ENCODE peak calls at places on chromosomes 16 and 17, in seven cellular contexts. X is AG04449, O is AG04450, J is fibroblast of lung, N is upper lobe of right lung, S is A549, E is cardiac fibroblast. B is an unnamed sample.

GRCh38 chr16:31130899-31131298 is 4.6 kb downstream of the PRSS8 start:
- DNase-seq in N (peak; percentile 94), S (no peak), X (no peak), O (no peak), E (no peak), J (no peak), B (no peak)

GRCh38 chr17:42247734-42248133 is 28.5 kb downstream of the STAT5B start:
- DNase-seq in O (peak; percentile 41), N (no peak), X (peak; percentile 38), J (peak; percentile 64), S (peak; percentile 63), E (peak; percentile 85), B (peak; percentile 66)

GRCh38 chr16:80652441-80652840 is 111.6 kb downstream of the DYNLRB2 start:
- DNase-seq in J (no peak), N (no peak), O (no peak), E (no peak), S (no peak), X (no peak), B (no peak)

GRCh38 chr16:74991593-74992403 is 6.9 kb upstream of the WDR59 start:
- DNase-seq in S (no peak), O (no peak), J (no peak), E (no peak), X (no peak), N (no peak), B (no peak)

GRCh38 chr17:81731271-81731670 is 19.2 kb downstream of the SLC25A10 start:
- DNase-seq in N (no peak), S (no peak), O (no peak), J (peak; percentile 72), X (peak; percentile 57), E (no peak), B (peak; percentile 50)

GRCh38 chr17:9363440-9364350 is 211.9 kb downstream of the STX8 start:
- DNase-seq in O (no peak), J (peak; percentile 84), S (no peak), N (no peak), X (no peak), E (peak; percentile 58), B (peak; percentile 73)

GRCh38 chr16:73711441-73712080 is 585.1 kb upstream of the PSMD7 start:
- DNase-seq in S (no peak), N (no peak), J (no peak), O (no peak), E (no peak), X (no peak), B (no peak)

GRCh38 chr16:79436885-79437284 is 163.7 kb downstream of the MAF start:
- DNase-seq in E (no peak), S (no peak), J (no peak), X (no peak), N (no peak), O (no peak), B (no peak)

GRCh38 chr17:75587718-75588545 is at the start of gene MYO15B:
- DNase-seq in N (peak; percentile 88), X (no peak), E (no peak), J (no peak), S (no peak), O (no peak), B (no peak)

GRCh38 chr17:15422392-15422957 is 44.9 kb downstream of the CDRT4 start:
- DNase-seq in X (no peak), J (no peak), N (no peak), O (no peak), E (no peak), S (no peak), B (no peak)

GRCh38 chr17:46818929-46819859 is 702 bp upstream of the WNT3 start:
- DNase-seq in N (peak; percentile 65), E (no peak), X (no peak), J (no peak), S (no peak), O (no peak), B (no peak)

GRCh38 chr17:9767432-9767991 is 23.9 kb downstream of the DHRS7C start:
- DNase-seq in X (no peak), J (no peak), O (no peak), N (no peak), E (no peak), S (no peak), B (no peak)

GRCh38 chr16:81778861-81779539 is at the start of gene PLCG2:
- DNase-seq in O (no peak), X (no peak), J (peak; percentile 38), N (peak; percentile 92), S (peak; percentile 66), E (peak; percentile 22), B (peak; percentile 19)

GRCh38 chr17:79835953-79836951 is 3.0 kb downstream of the CBX4 start:
- DNase-seq in X (no peak), J (no peak), N (peak; percentile 90), S (peak; percentile 61), E (no peak), O (no peak), B (no peak)

GRCh38 chr17:48307814-48308411 is 122.1 kb downstream of the SKAP1 start:
- DNase-seq in S (peak; percentile 78), X (peak; percentile 17), E (peak; percentile 75), O (peak; percentile 32), N (no peak), J (peak; percentile 62), B (peak; percentile 48)

GRCh38 chr17:76659928-76660614 is 16.5 kb upstream of the ST6GALNAC1 start:
- DNase-seq in J (no peak), N (no peak), X (no peak), O (no peak), E (no peak), S (peak; percentile 59), B (no peak)

GRCh38 chr17:3919123-3919624 is 2.9 kb upstream of the P2RX1 start:
- DNase-seq in N (no peak), E (no peak), S (no peak), X (no peak), O (no peak), J (no peak), B (no peak)

GRCh38 chr16:63690267-63690666 is 1431.6 kb downstream of the CDH11 start:
- DNase-seq in O (no peak), J (no peak), N (no peak), X (no peak), S (no peak), E (no peak), B (no peak)

GRCh38 chr17:9226794-9227135 is 205.5 kb downstream of the NTN1 start:
- DNase-seq in E (no peak), J (no peak), O (no peak), S (no peak), X (no peak), N (no peak), B (no peak)

GRCh38 chr16:81718637-81719036 is 60.5 kb upstream of the PLCG2 start:
- DNase-seq in E (no peak), J (no peak), N (no peak), S (no peak), X (no peak), O (no peak), B (no peak)

GRCh38 chr16:50796829-50797228 is 54.9 kb downstream of the CYLD start:
- DNase-seq in N (no peak), J (no peak), S (no peak), X (no peak), O (no peak), E (no peak), B (no peak)

GRCh38 chr17:30558313-30559195 is 81.3 kb downstream of the GOSR1 start:
- DNase-seq in O (no peak), S (no peak), E (no peak), N (peak; percentile 59), J (no peak), X (no peak), B (no peak)

GRCh38 chr17:21295036-21295952 is 10.8 kb downstream of the MAP2K3 start:
- DNase-seq in S (peak; percentile 55), X (no peak), N (peak; percentile 64), E (no peak), J (no peak), O (no peak), B (no peak)

GRCh38 chr17:64107517-64108235 is 22.3 kb downstream of the ERN1 start:
- DNase-seq in X (no peak), J (no peak), E (no peak), N (no peak), O (no peak), S (no peak), B (no peak)

GRCh38 chr17:59492091-59492451 is 73.3 kb upstream of the DHX40 start:
- DNase-seq in O (no peak), N (no peak), X (no peak), J (no peak), E (no peak), S (no peak), B (no peak)

DNA sequence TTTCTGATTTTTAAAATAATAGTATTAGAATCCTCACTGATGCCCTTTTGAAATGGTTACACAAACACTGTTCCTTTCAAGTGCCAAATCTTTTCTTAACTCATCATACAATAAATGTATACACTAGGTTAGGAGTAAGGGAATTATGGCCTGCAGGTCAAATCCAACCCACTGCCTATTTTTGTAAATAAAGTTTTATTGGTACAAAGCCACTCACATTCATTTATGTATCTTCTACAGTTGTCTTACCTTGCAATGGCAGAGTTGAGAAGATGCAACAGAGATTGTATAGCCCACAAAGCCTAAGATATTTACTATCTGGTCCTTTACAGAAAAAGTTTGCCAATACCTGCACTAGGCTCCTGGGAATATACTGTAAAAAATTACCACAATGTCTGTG is 47.8 kb downstream of the IKZF3 start:
- DNase-seq in S (no peak), J (no peak), X (no peak), E (no peak), N (no peak), O (no peak), B (no peak)
- H3K4me3 ChIP-seq in S (no peak overlapping the region), J (no peak overlapping the region), X (no peak overlapping the region), E (no peak overlapping the region), N (no peak overlapping the region), O (no peak overlapping the region), B (no peak overlapping the region)

GRCh38 chr16:90046122-90046970 is 27.1 kb upstream of the DBNDD1 start:
- DNase-seq in X (no peak), S (no peak), E (no peak), N (peak; percentile 53), O (no peak), J (no peak), B (no peak)
- H3K4me3 ChIP-seq in X (no peak overlapping the region), S (peak overlapping the region; percentile 72), E (peak overlapping the region; percentile 35), N (peak overlapping the region; percentile 32), O (peak overlapping the region; percentile 38), J (peak overlapping the region; percentile 48), B (peak overlapping the region; percentile 33)

GRCh38 chr17:44005527-44005864 is 1.1 kb downstream of the NAGS start:
- DNase-seq in S (no peak), O (no peak), X (no peak), J (no peak), N (no peak), E (no peak), B (no peak)
- H3K4me3 ChIP-seq in S (no peak overlapping the region), O (no peak overlapping the region), X (peak overlapping the region; percentile 3), J (peak overlapping the region; percentile 67), N (peak overlapping the region; percentile 64), E (peak overlapping the region; percentile 35), B (peak overlapping the region; percentile 65)

DNA sequence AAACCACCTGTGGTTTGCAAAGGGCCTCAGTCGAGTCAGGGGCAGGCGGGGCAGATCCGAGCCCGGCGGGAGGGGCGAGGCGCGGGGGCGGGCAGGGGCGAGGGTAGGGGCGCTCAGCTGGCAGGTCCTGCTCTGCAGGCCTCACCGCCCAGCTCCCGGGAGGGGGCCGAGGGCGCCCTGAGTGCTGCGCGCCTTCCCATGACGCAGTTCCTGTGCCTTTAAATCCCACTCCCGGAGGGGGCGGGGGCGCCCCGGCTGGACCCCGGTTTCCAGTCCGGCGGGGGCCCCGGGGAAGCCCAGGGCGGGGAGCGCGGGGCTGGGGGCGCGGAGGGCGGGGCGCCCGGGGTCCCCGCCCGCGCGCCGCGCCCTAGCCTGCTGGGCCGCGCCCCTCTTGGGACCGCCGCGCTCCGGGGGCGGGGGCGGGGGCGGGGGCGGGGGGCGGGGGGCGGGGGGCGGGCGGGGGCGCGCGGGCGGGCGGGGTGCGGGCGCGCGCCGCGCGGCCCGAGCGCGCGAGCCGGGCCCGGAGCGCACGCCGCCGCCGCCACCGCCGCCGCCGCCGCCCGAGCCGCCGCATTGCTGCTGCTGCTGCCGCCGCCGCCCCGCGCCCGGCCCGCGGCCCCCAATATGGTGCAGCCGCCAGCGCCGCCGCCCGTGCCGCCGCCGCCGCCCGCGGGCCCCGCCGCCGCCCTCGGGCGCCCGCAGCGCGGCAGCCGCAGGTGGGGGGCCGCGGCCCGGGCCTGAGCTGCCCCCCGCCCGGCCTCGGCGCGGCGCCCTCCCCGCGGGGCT is at the start of gene JPH3:
- DNase-seq in N (no peak), E (no peak), X (no peak), O (no peak), J (no peak), S (peak; percentile 20), B (no peak)
- H3K4me3 ChIP-seq in N (no peak within 1 kb of the TSS), E (no peak within 1 kb of the TSS), X (no peak within 1 kb of the TSS), O (no peak within 1 kb of the TSS), J (no peak within 1 kb of the TSS), S (peak within 1 kb of the TSS; percentile 55), B (no peak within 1 kb of the TSS)

B was measured in brain microvascular endothelial cell.